ENCODE peak calls at places on chromosomes 11 and 22, in six cellular contexts. Q is kidney tubule cell; O is skeletal muscle cell; U is body of pancreas; F is stimulated activated naive CD4-positive, alpha-beta T cell; L is activated CD8-positive, alpha-beta memory T cell treated with anti-CD3 and anti-CD28 coated beads for 4 hours. C is an unnamed sample.

GRCh38 chr11:19834761-19835160 is 122.1 kb downstream of the NAV2 start:
- DNase-seq in F (no peak), L (no peak), O (no peak), U (no peak), Q (no peak), C (no peak)

GRCh38 chr11:63997104-63997700 is 11.0 kb downstream of the OTUB1 start:
- DNase-seq in O (no peak), U (no peak), F (no peak), Q (no peak), L (no peak), C (no peak)

GRCh38 chr11:36500315-36500721 is 9.8 kb downstream of the TRAF6 start:
- DNase-seq in U (no peak), F (no peak), Q (peak), L (no peak), O (peak), C (no peak)

GRCh38 chr11:116294630-116295029 is 478.2 kb downstream of the BUD13 start:
- DNase-seq in O (no peak), Q (peak), F (no peak), L (no peak), U (no peak), C (no peak)

GRCh38 chr11:106398396-106399074 is 321.1 kb downstream of the AASDHPPT start:
- DNase-seq in L (no peak), U (no peak), O (no peak), F (no peak), Q (peak), C (no peak)

GRCh38 chr11:123838659-123839058 is 32.5 kb upstream of the OR6M1 start:
- DNase-seq in U (no peak), O (no peak), L (no peak), F (no peak), Q (no peak), C (no peak)

GRCh38 chr11:118098996-118099837 is 12.5 kb upstream of the SMIM35 start:
- DNase-seq in Q (no peak), F (no peak), O (no peak), U (no peak), L (no peak), C (no peak)

GRCh38 chr22:47018010-47018910 is 255.8 kb downstream of the TBC1D22A start:
- DNase-seq in O (no peak), U (no peak), Q (no peak), F (no peak), L (no peak), C (no peak)

GRCh38 chr22:50525991-50526848 is 822 bp upstream of the SCO2 start:
- DNase-seq in L (peak), O (no peak), Q (peak), F (peak), U (peak), C (peak)

GRCh38 chr22:25650834-25651233 is 86.4 kb downstream of the GRK3 start:
- DNase-seq in L (no peak), F (no peak), U (no peak), Q (no peak), O (no peak), C (no peak)

GRCh38 chr11:109040303-109040702 is 375.4 kb downstream of the DDX10 start:
- DNase-seq in O (no peak), U (no peak), F (no peak), Q (no peak), L (no peak), C (no peak)

GRCh38 chr11:101738494-101738893 is 154.7 kb upstream of the TRPC6 start:
- DNase-seq in L (no peak), U (no peak), O (no peak), Q (no peak), F (no peak), C (no peak)

GRCh38 chr11:47257518-47258316 is at the start of gene NR1H3:
- DNase-seq in O (peak), L (no peak), F (no peak), Q (peak), U (peak), C (no peak)